ENCODE peak calls at places on chromosomes 16 and 17, in nine cellular contexts. O is A673; W is astrocyte of the spinal cord; M is tibial artery; R is mammary epithelial cell; I is RWPE1; T is CD4-positive, alpha-beta T cell; K is endodermal cell; X is cardiac muscle cell. U is an unnamed sample.

GRCh38 chr17:81483085-81483861 is 29.3 kb downstream of the ACTG1 start:
- DNase-seq in O (no peak), W (peak), M (no peak), R (no peak), I (no peak), T (no peak), K (peak), X (no peak), U (peak)

GRCh38 chr16:18979936-18980335 is 3.8 kb upstream of the TMC7 start:
- DNase-seq in O (no peak), W (no peak), M (no peak), R (no peak), I (no peak), T (no peak), K (no peak), X (no peak), U (no peak)

GRCh38 chr17:76969598-76970172 is 101.5 kb downstream of the MGAT5B start:
- DNase-seq in O (peak), W (no peak), M (no peak), R (no peak), I (no peak), T (no peak), K (peak), X (peak), U (no peak)

GRCh38 chr16:22316411-22316811 is 19.2 kb downstream of the POLR3E start:
- DNase-seq in O (no peak), W (no peak), M (no peak), R (no peak), I (no peak), T (no peak), K (peak), X (no peak), U (no peak)

GRCh38 chr16:50550035-50550434 is 1.8 kb downstream of the NKD1 start:
- DNase-seq in O (no peak), W (no peak), M (peak), R (no peak), I (no peak), T (peak), K (no peak), X (no peak), U (no peak)

GRCh38 chr16:27505297-27506236 is 44.1 kb downstream of the GTF3C1 start:
- DNase-seq in O (no peak), W (no peak), M (no peak), R (peak), I (peak), T (no peak), K (no peak), X (no peak), U (no peak)

GRCh38 chr17:43982171-43982570 is 22.3 kb upstream of the NAGS start:
- DNase-seq in O (no peak), W (no peak), M (no peak), R (no peak), I (no peak), T (no peak), K (no peak), X (no peak), U (no peak)

GRCh38 chr17:71071837-71072236 is 902.5 kb downstream of the KCNJ2 start:
- DNase-seq in O (peak), W (peak), M (no peak), R (peak), I (peak), T (no peak), K (no peak), X (no peak), U (no peak)

GRCh38 chr17:60631119-60631518 is 31.1 kb downstream of the PPM1D start:
- DNase-seq in O (no peak), W (peak), M (no peak), R (no peak), I (no peak), T (no peak), K (no peak), X (no peak), U (no peak)

DNA sequence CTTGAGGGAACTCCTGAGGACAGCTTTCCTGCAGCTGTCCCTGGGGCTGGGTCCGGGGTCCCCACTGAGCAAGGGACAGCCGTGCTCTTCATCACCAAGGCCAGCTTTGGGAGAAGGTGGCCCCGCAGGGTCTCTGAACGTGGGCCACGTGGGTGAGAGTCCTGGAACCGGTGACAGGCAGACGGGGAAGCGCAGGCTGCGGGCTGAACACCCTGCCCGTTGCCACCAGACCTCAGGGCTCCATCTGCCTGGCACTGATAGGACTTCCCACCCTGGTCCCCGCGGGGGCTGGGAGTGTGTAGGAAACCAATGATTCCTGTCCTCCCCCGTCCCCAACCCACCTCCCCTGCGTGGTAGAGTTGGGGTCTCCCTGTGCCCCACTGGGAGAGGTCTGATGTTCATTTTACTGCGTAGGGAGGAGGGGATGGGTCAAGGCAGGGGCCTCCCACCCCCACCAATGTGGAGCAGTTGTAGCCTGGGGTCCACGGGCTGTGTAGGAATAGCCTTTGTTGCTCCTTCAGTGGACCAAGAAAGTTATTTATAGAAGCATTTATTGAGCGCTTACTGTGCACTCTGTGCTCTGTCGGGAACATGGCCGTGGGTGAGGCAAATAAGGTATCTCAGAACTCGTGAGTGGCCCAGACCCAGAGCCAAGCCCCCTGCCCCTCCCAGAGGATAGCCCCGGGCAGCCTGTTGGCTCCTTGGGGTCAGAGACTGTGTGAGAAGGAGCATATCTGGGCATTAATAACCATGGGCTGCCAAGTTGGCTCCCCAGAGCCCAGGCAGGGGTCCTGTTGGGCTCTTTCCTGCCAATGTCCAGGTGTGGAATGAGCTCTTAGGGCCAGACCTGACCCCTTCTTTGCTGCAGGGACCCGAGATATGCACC is 1.3 kb downstream of the ADGRG1 start:
- DNase-seq in O (no peak), W (no peak), M (no peak), R (no peak), I (no peak), T (no peak), K (no peak), X (no peak), U (no peak)
- TF ChIP-seq CTCF in O (no peak), W (no peak), M (no peak), R (no peak), I (no peak), T (no peak), K (no peak), X (no peak), U (no peak)

GRCh38 chr17:42680331-42680808 is 1.3 kb downstream of the CCR10 start:
- DNase-seq in O (no peak), W (no peak), M (peak), R (no peak), I (no peak), T (no peak), K (no peak), X (no peak), U (no peak)

GRCh38 chr17:42679492-42680330 is 1.9 kb downstream of the CCR10 start:
- DNase-seq in O (peak), W (peak), M (peak), R (peak), I (peak), T (peak), K (peak), X (peak), U (peak)

GRCh38 chr17:42677921-42678781 is 1.4 kb upstream of the PLEKHH3 start:
- DNase-seq in O (peak), W (peak), M (peak), R (peak), I (peak), T (peak), K (peak), X (peak), U (peak)

GRCh38 chr17:42677012-42677857 is 441 bp upstream of the PLEKHH3 start:
- DNase-seq in O (peak), W (peak), M (peak), R (peak), I (peak), T (peak), K (peak), X (peak), U (peak)

DNA sequence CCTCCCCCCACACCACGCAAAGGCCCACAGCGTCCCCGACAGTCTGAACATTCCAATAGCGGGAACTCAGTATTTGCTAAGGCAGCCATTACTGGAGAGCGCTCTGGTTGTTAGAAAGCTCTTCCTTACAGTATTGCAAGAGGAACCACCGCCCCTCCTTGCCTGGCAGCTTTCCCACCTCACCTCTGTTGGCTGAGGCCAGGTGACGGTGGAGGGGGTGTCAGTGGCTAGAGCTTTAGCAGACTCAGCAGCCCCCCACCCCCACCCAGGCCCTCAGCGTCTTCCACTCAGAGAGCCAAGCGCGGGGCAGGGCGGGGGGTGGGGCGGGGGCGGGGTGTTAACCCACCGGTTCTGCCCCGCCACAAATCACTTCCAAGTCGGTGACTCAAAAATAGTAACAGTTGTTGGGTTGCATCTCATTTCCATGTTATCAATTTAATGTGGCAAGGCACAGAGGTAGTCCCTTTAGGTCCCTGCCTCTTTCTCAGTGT is 2.3 kb upstream of the PLEKHH3 start:
- DNase-seq in O (peak), W (peak), M (peak), R (peak), I (peak), T (no peak), K (peak), X (peak), U (no peak)
- TF ChIP-seq CTCF in O (no peak), W (no peak), M (no peak), R (peak), I (no peak), T (no peak), K (no peak), X (no peak), U (no peak)

GRCh38 chr17:9575381-9576072 is at the start of gene STX8:
- DNase-seq in O (peak), W (peak), M (peak), R (peak), I (peak), T (peak), K (peak), X (peak), U (peak)
- TF ChIP-seq CTCF in O (peak), W (no peak), M (no peak), R (no peak), I (no peak), T (no peak), K (no peak), X (peak), U (no peak)

GRCh38 chr17:9124554-9124935 is 103.2 kb downstream of the NTN1 start:
- DNase-seq in O (no peak), W (no peak), M (no peak), R (no peak), I (no peak), T (no peak), K (no peak), X (no peak), U (no peak)

GRCh38 chr17:9123594-9124553 is 102.6 kb downstream of the NTN1 start:
- DNase-seq in O (no peak), W (no peak), M (no peak), R (no peak), I (no peak), T (no peak), K (no peak), X (no peak), U (no peak)

GRCh38 chr17:9116861-9117568 is 95.7 kb downstream of the NTN1 start:
- DNase-seq in O (no peak), W (no peak), M (no peak), R (no peak), I (no peak), T (no peak), K (peak), X (no peak), U (no peak)

GRCh38 chr17:9121186-9121820 is 100.0 kb downstream of the NTN1 start:
- DNase-seq in O (no peak), W (no peak), M (no peak), R (no peak), I (no peak), T (no peak), K (no peak), X (no peak), U (no peak)

DNA sequence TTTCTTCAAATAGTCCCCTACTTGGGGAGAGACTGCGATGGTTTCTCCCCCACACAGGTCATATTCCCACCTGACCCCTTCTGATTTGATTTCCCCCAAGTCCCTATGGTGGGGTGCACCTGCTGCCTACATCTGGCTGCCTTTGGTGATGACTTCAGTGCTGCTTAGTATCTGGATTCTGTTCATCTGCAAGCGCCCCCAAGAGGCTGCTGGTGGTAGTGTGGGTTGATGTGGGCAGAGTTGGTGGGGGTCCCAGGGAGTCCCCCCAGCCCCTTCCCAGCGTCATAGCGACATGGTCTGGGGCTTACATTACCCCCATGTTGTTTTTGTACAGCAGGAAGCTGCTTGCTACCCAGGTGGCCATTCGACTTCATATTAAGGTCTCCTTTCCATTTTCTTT is 99.2 kb downstream of the NTN1 start:
- DNase-seq in O (no peak), W (no peak), M (no peak), R (no peak), I (no peak), T (no peak), K (peak), X (no peak), U (no peak)
- TF ChIP-seq CTCF in O (peak), W (no peak), M (peak), R (peak), I (no peak), T (no peak), K (peak), X (peak), U (no peak)

GRCh38 chr16:70470927-70471341 is 16.5 kb downstream of the FCSK start:
- DNase-seq in O (no peak), W (peak), M (no peak), R (no peak), I (no peak), T (no peak), K (peak), X (peak), U (peak)
- TF ChIP-seq CTCF in O (peak), W (peak), M (no peak), R (peak), I (no peak), T (no peak), K (peak), X (peak), U (no peak)